ENCODE peak calls at places on chromosome 1, in seven cellular contexts. One of them, this sample, is unnamed.

GRCh38 chr1:198151688-198152087 is 5.1 kb upstream of the NEK7 start:
- DNase-seq in astrocyte of the spinal cord: no peak
- DNase-seq in PC-3: no peak
- DNase-seq in breast epithelium: no peak
- DNase-seq in fibroblast of lung: no peak
- DNase-seq in stomach: no peak
- DNase-seq in lung: no peak
- DNase-seq in this sample: no peak

GRCh38 chr1:62544570-62544969 is 52.8 kb upstream of the ANGPTL3 start:
- DNase-seq in stomach: no peak
- DNase-seq in PC-3: no peak
- DNase-seq in breast epithelium: no peak
- DNase-seq in fibroblast of lung: no peak
- DNase-seq in astrocyte of the spinal cord: no peak
- DNase-seq in lung: no peak
- DNase-seq in this sample: no peak

GRCh38 chr1:168903237-168903830 is 174.3 kb upstream of the DPT start:
- DNase-seq in breast epithelium: no peak
- DNase-seq in PC-3: peak; percentile 73
- DNase-seq in fibroblast of lung: no peak
- DNase-seq in lung: no peak
- DNase-seq in astrocyte of the spinal cord: no peak
- DNase-seq in stomach: no peak
- DNase-seq in this sample: no peak

GRCh38 chr1:69862906-69863305 is 295.2 kb downstream of the LRRC7 start:
- DNase-seq in PC-3: no peak
- DNase-seq in fibroblast of lung: no peak
- DNase-seq in lung: no peak
- DNase-seq in stomach: no peak
- DNase-seq in astrocyte of the spinal cord: no peak
- DNase-seq in breast epithelium: no peak
- DNase-seq in this sample: no peak

GRCh38 chr1:207858806-207859205 is 52.1 kb downstream of the CD34 start:
- DNase-seq in PC-3: no peak
- DNase-seq in astrocyte of the spinal cord: no peak
- DNase-seq in fibroblast of lung: no peak
- DNase-seq in breast epithelium: no peak
- DNase-seq in stomach: no peak
- DNase-seq in lung: no peak
- DNase-seq in this sample: no peak

GRCh38 chr1:206921772-206922265 is at the start of gene FCMR:
- DNase-seq in breast epithelium: no peak
- DNase-seq in lung: peak; percentile 58
- DNase-seq in fibroblast of lung: no peak
- DNase-seq in astrocyte of the spinal cord: no peak
- DNase-seq in PC-3: no peak
- DNase-seq in stomach: no peak
- DNase-seq in this sample: no peak

GRCh38 chr1:98143403-98143802 is 222.6 kb upstream of the DPYD start:
- DNase-seq in breast epithelium: no peak
- DNase-seq in fibroblast of lung: no peak
- DNase-seq in stomach: no peak
- DNase-seq in PC-3: peak; percentile 12
- DNase-seq in lung: no peak
- DNase-seq in astrocyte of the spinal cord: no peak
- DNase-seq in this sample: no peak

GRCh38 chr1:59293849-59294248 is 3.0 kb upstream of the FGGY start:
- DNase-seq in breast epithelium: no peak
- DNase-seq in astrocyte of the spinal cord: no peak
- DNase-seq in lung: no peak
- DNase-seq in stomach: no peak
- DNase-seq in fibroblast of lung: no peak
- DNase-seq in PC-3: no peak
- DNase-seq in this sample: no peak

GRCh38 chr1:228210076-228210651 is 2.3 kb downstream of the OBSCN start:
- DNase-seq in stomach: no peak
- DNase-seq in breast epithelium: no peak
- DNase-seq in PC-3: peak; percentile 70
- DNase-seq in astrocyte of the spinal cord: no peak
- DNase-seq in fibroblast of lung: no peak
- DNase-seq in lung: no peak
- DNase-seq in this sample: peak; percentile 69

GRCh38 chr1:46489638-46490602 is at the start of gene DMBX1:
- DNase-seq in breast epithelium: no peak
- DNase-seq in stomach: peak; percentile 54
- DNase-seq in lung: peak; percentile 32
- DNase-seq in PC-3: peak; percentile 73
- DNase-seq in fibroblast of lung: no peak
- DNase-seq in astrocyte of the spinal cord: no peak
- DNase-seq in this sample: peak; percentile 64

GRCh38 chr1:42146127-42146915 is 6.9 kb upstream of the GUCA2B start:
- DNase-seq in breast epithelium: no peak
- DNase-seq in lung: no peak
- DNase-seq in astrocyte of the spinal cord: no peak
- DNase-seq in fibroblast of lung: no peak
- DNase-seq in stomach: no peak
- DNase-seq in PC-3: no peak
- DNase-seq in this sample: no peak

GRCh38 chr1:230113605-230114241 is 46.7 kb downstream of the GALNT2 start:
- DNase-seq in stomach: no peak
- DNase-seq in fibroblast of lung: peak; percentile 99
- DNase-seq in lung: no peak
- DNase-seq in breast epithelium: no peak
- DNase-seq in astrocyte of the spinal cord: peak; percentile 97
- DNase-seq in PC-3: peak; percentile 93
- DNase-seq in this sample: no peak

GRCh38 chr1:91745649-91746383 is 140.1 kb downstream of the TGFBR3 start:
- DNase-seq in PC-3: no peak
- DNase-seq in breast epithelium: no peak
- DNase-seq in stomach: no peak
- DNase-seq in lung: no peak
- DNase-seq in fibroblast of lung: no peak
- DNase-seq in astrocyte of the spinal cord: no peak
- DNase-seq in this sample: no peak

GRCh38 chr1:5481889-5482288 is 510.3 kb downstream of the NPHP4 start:
- DNase-seq in lung: no peak
- DNase-seq in stomach: no peak
- DNase-seq in breast epithelium: no peak
- DNase-seq in PC-3: peak; percentile 3
- DNase-seq in astrocyte of the spinal cord: no peak
- DNase-seq in fibroblast of lung: no peak
- DNase-seq in this sample: peak; percentile 86

GRCh38 chr1:180923024-180923841 is 10.5 kb downstream of the KIAA1614 start:
- DNase-seq in stomach: no peak
- DNase-seq in breast epithelium: no peak
- DNase-seq in PC-3: no peak
- DNase-seq in fibroblast of lung: peak; percentile 6
- DNase-seq in lung: no peak
- DNase-seq in astrocyte of the spinal cord: peak; percentile 21
- DNase-seq in this sample: peak; percentile 33

GRCh38 chr1:119715542-119715941 is 3.8 kb downstream of the PHGDH start:
- DNase-seq in stomach: no peak
- DNase-seq in fibroblast of lung: peak; percentile 34
- DNase-seq in breast epithelium: no peak
- DNase-seq in lung: no peak
- DNase-seq in astrocyte of the spinal cord: no peak
- DNase-seq in PC-3: no peak
- DNase-seq in this sample: no peak

GRCh38 chr1:162065016-162065415 is 4.5 kb upstream of the NOS1AP start:
- DNase-seq in stomach: no peak
- DNase-seq in astrocyte of the spinal cord: no peak
- DNase-seq in fibroblast of lung: no peak
- DNase-seq in lung: no peak
- DNase-seq in breast epithelium: no peak
- DNase-seq in PC-3: no peak
- DNase-seq in this sample: no peak

GRCh38 chr1:51444096-51444495 is 75.0 kb downstream of the EPS15 start:
- DNase-seq in breast epithelium: no peak
- DNase-seq in PC-3: no peak
- DNase-seq in stomach: no peak
- DNase-seq in astrocyte of the spinal cord: peak; percentile 66
- DNase-seq in lung: no peak
- DNase-seq in fibroblast of lung: no peak
- DNase-seq in this sample: no peak

DNA sequence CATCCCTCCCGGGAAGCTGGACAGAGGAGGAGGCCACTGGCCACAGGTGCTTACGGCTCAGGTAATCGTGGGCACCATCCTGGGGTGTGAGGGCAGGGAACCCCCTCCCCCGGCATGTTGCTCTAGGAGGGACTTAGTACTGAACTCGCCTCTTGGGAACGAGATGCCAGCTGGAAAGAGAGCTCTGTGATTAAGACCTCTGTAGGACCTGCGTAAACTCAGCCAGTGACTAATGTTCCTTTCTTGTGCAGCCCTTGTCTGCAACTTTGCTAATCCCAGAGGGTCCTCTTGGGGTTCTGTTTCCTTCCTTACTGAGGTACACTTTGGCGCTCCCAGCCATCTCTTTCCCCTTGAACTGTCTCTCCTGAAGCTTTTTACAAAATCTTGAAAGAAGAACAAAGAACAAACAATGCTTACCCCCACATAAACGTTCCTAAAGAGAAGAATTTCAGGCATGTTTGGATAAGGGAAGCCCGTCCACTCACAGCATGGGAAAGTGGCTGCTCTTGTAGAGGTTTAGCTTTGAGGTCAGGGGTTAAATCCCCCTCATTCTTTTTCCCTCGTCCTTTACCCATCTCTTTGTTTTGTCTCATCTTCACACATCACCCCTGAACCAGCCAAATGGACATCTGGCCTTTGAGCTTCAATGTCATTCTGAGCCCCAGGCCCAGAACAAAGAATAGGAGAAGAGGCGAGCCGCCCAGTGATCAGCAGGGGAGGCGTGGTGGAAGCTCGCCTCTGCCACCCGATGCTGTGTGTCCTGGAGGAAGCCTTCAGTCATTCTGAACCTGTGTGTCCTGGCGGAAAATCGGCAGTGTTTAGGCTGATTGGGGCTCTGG is 37.4 kb downstream of the CITED4 start:
- DNase-seq in breast epithelium: no peak
- DNase-seq in astrocyte of the spinal cord: peak; percentile 70
- DNase-seq in PC-3: no peak
- DNase-seq in stomach: no peak
- DNase-seq in fibroblast of lung: peak; percentile 32
- DNase-seq in lung: no peak
- DNase-seq in this sample: no peak
- H3K4me3 ChIP-seq in breast epithelium: no peak overlapping the region
- H3K4me3 ChIP-seq in astrocyte of the spinal cord: no peak overlapping the region
- H3K4me3 ChIP-seq in PC-3: no peak overlapping the region
- H3K4me3 ChIP-seq in stomach: no peak overlapping the region
- H3K4me3 ChIP-seq in fibroblast of lung: no peak overlapping the region
- H3K4me3 ChIP-seq in lung: no peak overlapping the region
- H3K4me3 ChIP-seq in this sample: no peak overlapping the region

DNA sequence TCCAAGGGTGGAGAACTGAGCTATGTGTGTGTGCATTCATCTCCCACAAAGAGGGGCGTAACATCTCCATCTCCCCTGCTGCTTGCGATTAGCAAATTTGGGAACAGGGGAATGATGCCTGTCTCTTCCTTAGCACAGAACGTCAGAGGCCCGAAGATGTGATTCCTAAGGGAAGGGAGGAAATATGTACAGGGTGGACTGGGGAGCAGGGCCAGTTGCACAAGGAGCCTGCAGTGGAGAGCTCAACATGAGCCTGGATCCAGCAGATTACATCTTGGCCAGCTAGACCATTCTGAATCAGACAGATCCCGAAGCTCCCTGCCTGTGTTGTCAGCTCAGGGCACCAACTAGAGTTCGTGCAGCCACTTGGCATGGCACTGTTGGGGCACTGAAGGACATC is 118.1 kb downstream of the NGF start:
- DNase-seq in breast epithelium: no peak
- DNase-seq in stomach: no peak
- DNase-seq in PC-3: no peak
- DNase-seq in lung: no peak
- DNase-seq in astrocyte of the spinal cord: no peak
- DNase-seq in fibroblast of lung: no peak
- DNase-seq in this sample: no peak
- TF ChIP-seq CTCF in breast epithelium: no peak
- TF ChIP-seq CTCF in stomach: no peak
- TF ChIP-seq CTCF in PC-3: no peak
- TF ChIP-seq CTCF in lung: no peak
- TF ChIP-seq CTCF in astrocyte of the spinal cord: no peak
- TF ChIP-seq CTCF in fibroblast of lung: no peak
- TF ChIP-seq CTCF in this sample: no peak

GRCh38 chr1:109393602-109394233 is 4.0 kb downstream of the SORT1 start:
- DNase-seq in breast epithelium: no peak
- DNase-seq in stomach: no peak
- DNase-seq in lung: no peak
- DNase-seq in fibroblast of lung: no peak
- DNase-seq in astrocyte of the spinal cord: no peak
- DNase-seq in PC-3: no peak
- DNase-seq in this sample: no peak
- H3K4me3 ChIP-seq in breast epithelium: no peak overlapping the region
- H3K4me3 ChIP-seq in stomach: peak overlapping the region; percentile 17
- H3K4me3 ChIP-seq in lung: no peak overlapping the region
- H3K4me3 ChIP-seq in fibroblast of lung: no peak overlapping the region
- H3K4me3 ChIP-seq in astrocyte of the spinal cord: no peak overlapping the region
- H3K4me3 ChIP-seq in PC-3: no peak overlapping the region
- H3K4me3 ChIP-seq in this sample: no peak overlapping the region

GRCh38 chr1:36367067-36367466 is 18.7 kb downstream of the STK40 start:
- DNase-seq in astrocyte of the spinal cord: no peak
- DNase-seq in stomach: no peak
- DNase-seq in breast epithelium: no peak
- DNase-seq in PC-3: no peak
- DNase-seq in fibroblast of lung: no peak
- DNase-seq in lung: no peak
- DNase-seq in this sample: no peak

GRCh38 chr1:36367798-36368197 is 17.9 kb downstream of the STK40 start:
- DNase-seq in breast epithelium: no peak
- DNase-seq in stomach: no peak
- DNase-seq in PC-3: no peak
- DNase-seq in astrocyte of the spinal cord: no peak
- DNase-seq in fibroblast of lung: no peak
- DNase-seq in lung: no peak
- DNase-seq in this sample: no peak

GRCh38 chr1:36365310-36365895 is 20.3 kb downstream of the STK40 start:
- DNase-seq in stomach: no peak
- DNase-seq in PC-3: no peak
- DNase-seq in fibroblast of lung: peak; percentile 74
- DNase-seq in lung: no peak
- DNase-seq in astrocyte of the spinal cord: no peak
- DNase-seq in breast epithelium: no peak
- DNase-seq in this sample: no peak

GRCh38 chr1:36369061-36369470 is 16.7 kb downstream of the STK40 start:
- DNase-seq in astrocyte of the spinal cord: peak; percentile 60
- DNase-seq in PC-3: peak; percentile 87
- DNase-seq in breast epithelium: peak; percentile 80
- DNase-seq in lung: peak; percentile 83
- DNase-seq in stomach: peak; percentile 85
- DNase-seq in fibroblast of lung: peak; percentile 63
- DNase-seq in this sample: peak; percentile 77

DNA sequence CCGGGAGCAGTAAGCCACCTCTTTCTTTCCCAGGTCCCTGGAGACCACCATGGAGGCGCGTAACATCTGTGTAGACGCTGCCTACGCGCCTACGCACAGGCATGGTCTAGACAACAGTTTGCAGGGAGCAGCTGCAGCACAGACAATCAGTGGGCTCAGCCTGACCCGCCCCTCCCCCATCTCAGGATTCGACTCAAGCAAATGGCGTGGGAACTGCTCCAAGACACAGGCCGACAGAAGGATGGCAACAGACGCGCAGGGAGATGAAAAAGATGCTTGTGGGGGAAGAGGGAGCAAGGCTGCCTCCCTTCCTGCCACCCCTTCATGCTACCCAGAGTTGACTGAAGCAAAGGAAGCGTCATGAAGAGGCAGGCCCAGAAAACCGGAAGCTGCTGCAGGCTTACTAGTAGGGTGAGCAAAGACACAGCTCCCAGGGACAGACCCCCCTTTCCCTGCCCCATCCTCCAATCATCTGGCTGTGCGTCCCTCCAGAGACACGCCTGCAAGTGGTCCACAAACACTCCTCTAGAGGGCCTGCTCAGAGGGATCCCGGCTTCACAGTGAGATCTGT is 19.5 kb downstream of the STK40 start:
- DNase-seq in astrocyte of the spinal cord: no peak
- DNase-seq in stomach: no peak
- DNase-seq in lung: peak; percentile 39
- DNase-seq in breast epithelium: no peak
- DNase-seq in PC-3: no peak
- DNase-seq in fibroblast of lung: peak; percentile 55
- DNase-seq in this sample: peak; percentile 77
- TF ChIP-seq CTCF in astrocyte of the spinal cord: peak; percentile 22
- TF ChIP-seq CTCF in stomach: no peak
- TF ChIP-seq CTCF in lung: no peak
- TF ChIP-seq CTCF in breast epithelium: no peak
- TF ChIP-seq CTCF in PC-3: no peak
- TF ChIP-seq CTCF in fibroblast of lung: no peak
- TF ChIP-seq CTCF in this sample: peak; percentile 15